ENCODE peak calls at places on chromosomes 5 and 9, in seven cellular contexts. Q is cardiac fibroblast, T is mucosa of descending colon, J is HFFc6, X is right atrium auricular region, O is AG10803, N is AG09309. V is an unnamed sample.

GRCh38 chr9:132833451-132834130 is 44.5 kb downstream of the AK8 start:
- DNase-seq in Q (no peak), T (no peak), J (no peak), X (no peak), O (no peak), N (no peak), V (no peak)

GRCh38 chr9:113798062-113799030 is 77.8 kb upstream of the ZNF618 start:
- DNase-seq in Q (no peak), T (no peak), J (peak; percentile 7), X (no peak), O (no peak), N (no peak), V (no peak)

GRCh38 chr9:101458955-101459631 is 23.5 kb upstream of the ALDOB start:
- DNase-seq in Q (peak; percentile 84), T (no peak), J (peak; percentile 80), X (no peak), O (peak; percentile 78), N (peak; percentile 57), V (peak; percentile 86)

GRCh38 chr5:133866160-133866902 is 102.1 kb downstream of the C5orf15 start:
- DNase-seq in Q (no peak), T (no peak), J (no peak), X (no peak), O (no peak), N (no peak), V (no peak)

GRCh38 chr5:73387630-73388370 is 60.8 kb downstream of the FOXD1 start:
- DNase-seq in Q (peak; percentile 46), T (no peak), J (no peak), X (no peak), O (no peak), N (no peak), V (no peak)

GRCh38 chr9:38271666-38272241 is 120.7 kb upstream of the ALDH1B1 start:
- DNase-seq in Q (no peak), T (no peak), J (no peak), X (no peak), O (no peak), N (no peak), V (no peak)

GRCh38 chr5:40171971-40172370 is 507.7 kb upstream of the PTGER4 start:
- DNase-seq in Q (peak; percentile 84), T (no peak), J (peak; percentile 60), X (no peak), O (peak; percentile 30), N (peak; percentile 7), V (peak; percentile 37)

GRCh38 chr9:79383096-79383495 is 188.7 kb upstream of the TLE4 start:
- DNase-seq in Q (no peak), T (no peak), J (no peak), X (no peak), O (no peak), N (no peak), V (no peak)

GRCh38 chr5:73106335-73106734 is 14.0 kb upstream of the TMEM171 start:
- DNase-seq in Q (no peak), T (no peak), J (no peak), X (no peak), O (no peak), N (no peak), V (no peak)

DNA sequence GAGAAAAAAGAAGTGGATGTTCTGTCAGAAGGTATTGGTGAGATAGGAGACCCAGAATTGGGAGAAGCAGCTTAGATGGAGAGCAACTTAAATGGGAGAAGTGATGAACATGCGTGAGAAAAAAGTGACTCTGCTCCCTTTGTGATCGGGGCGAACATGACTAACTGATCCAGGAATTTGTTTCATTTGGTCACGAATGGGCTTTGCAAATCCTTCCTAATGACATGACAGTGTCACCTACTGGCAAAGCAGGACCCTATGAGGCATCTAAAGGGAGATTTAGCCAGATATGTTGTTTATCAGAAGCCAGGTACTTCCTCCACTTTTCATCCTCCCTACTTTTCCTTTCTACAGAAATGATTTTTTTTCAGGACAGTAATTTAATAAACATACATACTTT is 787.4 kb upstream of the RGMB start:
- DNase-seq in Q (peak; percentile 94), T (no peak), J (peak; percentile 31), X (no peak), O (peak; percentile 61), N (peak; percentile 28), V (peak; percentile 33)
- TF ChIP-seq CTCF in Q (peak; percentile 40), T (no peak), J (peak; percentile 50), X (no peak), O (peak; percentile 18), N (no peak), V (no peak)

DNA sequence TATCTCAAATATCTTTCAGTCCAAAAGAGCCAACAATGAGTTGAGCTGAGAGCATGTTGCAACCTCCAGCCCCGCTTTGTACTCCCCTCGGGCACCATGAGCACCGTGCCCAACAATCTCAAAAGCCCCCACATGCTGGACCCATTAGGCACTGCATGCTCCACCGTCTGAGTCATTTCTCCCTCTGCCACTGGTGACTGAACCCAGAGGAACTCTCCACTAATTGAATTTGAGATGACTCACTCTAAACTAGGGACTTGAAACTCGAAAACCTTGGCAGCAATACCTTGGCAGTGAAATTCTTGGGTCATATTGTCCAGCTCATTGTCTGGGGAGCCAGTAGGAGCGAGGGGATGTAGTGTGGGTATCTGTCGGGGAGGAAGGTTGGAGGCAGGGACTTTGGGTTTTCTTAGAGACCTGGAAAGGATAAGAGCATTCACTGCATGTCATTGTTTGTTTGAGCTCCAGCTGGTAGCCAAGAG is 49.9 kb upstream of the SLIT3 start:
- DNase-seq in Q (peak; percentile 97), T (no peak), J (peak; percentile 99), X (peak; percentile 77), O (peak; percentile 100), N (peak; percentile 97), V (peak; percentile 99)
- TF ChIP-seq CTCF in Q (no peak), T (no peak), J (peak; percentile 31), X (no peak), O (no peak), N (no peak), V (peak; percentile 23)

DNA sequence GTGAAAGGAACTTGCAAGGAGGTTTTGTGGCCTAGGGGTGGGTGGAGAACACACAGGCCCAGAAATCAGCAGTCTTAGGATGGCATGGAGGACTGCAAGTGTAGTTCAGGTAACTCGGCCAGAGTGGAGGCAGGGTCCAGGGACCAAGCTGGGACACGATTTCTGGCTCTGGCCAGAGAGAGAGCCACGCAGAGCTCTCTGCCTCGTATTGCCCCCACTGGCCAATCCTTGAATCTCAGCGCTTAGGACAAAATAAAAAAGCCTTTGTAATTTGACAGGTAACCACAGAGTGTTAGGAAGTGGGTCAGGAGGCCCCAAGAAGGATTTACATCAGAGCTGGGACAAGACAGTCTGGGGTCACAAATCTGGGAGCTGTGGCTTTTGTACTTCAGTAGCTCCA is 11.7 kb downstream of the MAP3K1 start:
- DNase-seq in Q (no peak), T (no peak), J (no peak), X (no peak), O (no peak), N (no peak), V (no peak)
- TF ChIP-seq CTCF in Q (peak; percentile 31), T (no peak), J (peak; percentile 40), X (peak; percentile 39), O (peak; percentile 20), N (peak; percentile 24), V (peak; percentile 1)

GRCh38 chr5:19608434-19608833 is 379.6 kb downstream of the CDH18 start:
- DNase-seq in Q (peak; percentile 2), T (no peak), J (no peak), X (no peak), O (no peak), N (no peak), V (peak; percentile 15)
- TF ChIP-seq CTCF in Q (no peak), T (no peak), J (no peak), X (peak; percentile 51), O (no peak), N (no peak), V (peak; percentile 6)

GRCh38 chr9:7704543-7704942 is 95.0 kb downstream of the DMAC1 start:
- DNase-seq in Q (no peak), T (no peak), J (no peak), X (no peak), O (no peak), N (no peak), V (no peak)
- TF ChIP-seq CTCF in Q (no peak), T (no peak), J (no peak), X (no peak), O (no peak), N (no peak), V (no peak)

GRCh38 chr5:132802044-132802684 is 10.9 kb upstream of the SOWAHA start:
- DNase-seq in Q (no peak), T (no peak), J (no peak), X (no peak), O (no peak), N (no peak), V (no peak)
- TF ChIP-seq CTCF in Q (no peak), T (no peak), J (no peak), X (no peak), O (peak; percentile 10), N (peak; percentile 30), V (no peak)

GRCh38 chr5:143003328-143003636 is 233.1 kb downstream of the ARHGAP26 start:
- DNase-seq in Q (no peak), T (no peak), J (no peak), X (no peak), O (no peak), N (no peak), V (no peak)
- TF ChIP-seq CTCF in Q (no peak), T (no peak), J (peak; percentile 45), X (no peak), O (no peak), N (no peak), V (no peak)

DNA sequence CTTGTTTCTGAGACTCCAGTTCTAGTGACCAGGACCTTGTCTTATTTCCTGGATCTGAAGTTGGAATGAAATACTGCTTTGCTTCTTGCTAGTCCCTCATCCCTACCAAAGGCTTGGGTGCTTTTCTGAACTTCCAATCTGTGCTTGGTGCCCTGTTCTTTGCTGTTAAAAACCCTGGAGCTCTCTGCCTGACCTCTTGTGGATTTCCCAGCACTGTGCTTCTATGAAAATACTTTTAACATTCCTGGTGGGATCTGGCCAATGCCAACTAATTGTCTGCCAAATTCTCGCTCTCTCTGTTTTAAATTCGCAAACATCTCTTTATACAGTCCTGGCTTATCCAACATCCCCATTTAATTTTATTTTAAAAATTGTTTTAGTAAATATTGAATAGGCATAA is 26.7 kb upstream of the CSNK1G3 start:
- DNase-seq in Q (no peak), T (no peak), J (no peak), X (no peak), O (no peak), N (no peak), V (peak; percentile 25)
- TF ChIP-seq CTCF in Q (no peak), T (no peak), J (no peak), X (no peak), O (no peak), N (no peak), V (no peak)

GRCh38 chr5:82259172-82259800 is 18.9 kb downstream of the RPS23 start:
- DNase-seq in Q (peak; percentile 55), T (no peak), J (peak; percentile 50), X (no peak), O (peak; percentile 36), N (peak; percentile 11), V (peak; percentile 54)
- TF ChIP-seq CTCF in Q (peak; percentile 44), T (no peak), J (peak; percentile 74), X (peak; percentile 59), O (peak; percentile 57), N (peak; percentile 31), V (peak; percentile 58)

V was measured in fibroblast of the aortic adventitia.